ENCODE peak calls at places on chromosomes 16 and 17, in five cellular contexts. G, E, K, W and L are unnamed samples.

GRCh38 chr17:78324391-78325075 is 35.3 kb downstream of the SOCS3 start:
- DNase-seq in G (peak; percentile 87), W (no peak), K (peak; percentile 33), E (peak; percentile 88), L (peak; percentile 94)

GRCh38 chr16:20181386-20181785 is 107.7 kb upstream of the GPR139 start:
- DNase-seq in W (no peak), G (no peak), E (no peak), K (peak; percentile 45), L (peak; percentile 17)

GRCh38 chr17:57424777-57425188 is 168.5 kb downstream of the MSI2 start:
- DNase-seq in W (no peak), E (no peak), G (no peak), K (peak; percentile 56), L (peak; percentile 85)

GRCh38 chr17:38743556-38744171 is 4.5 kb downstream of the PCGF2 start:
- DNase-seq in G (no peak), K (no peak), E (no peak), W (no peak), L (no peak)

GRCh38 chr16:24834459-24835335 is 11.1 kb upstream of the SLC5A11 start:
- DNase-seq in W (no peak), E (peak; percentile 60), K (peak; percentile 44), G (no peak), L (peak; percentile 65)

GRCh38 chr17:16287563-16288027 is 65.7 kb downstream of the CENPV start:
- DNase-seq in G (no peak), W (no peak), K (peak; percentile 30), E (peak; percentile 56), L (peak; percentile 70)

GRCh38 chr17:64202683-64203430 is 60.2 kb downstream of the TEX2 start:
- DNase-seq in E (peak; percentile 59), K (peak; percentile 71), G (no peak), W (no peak), L (peak; percentile 84)

GRCh38 chr17:61770752-61771533 is 92.4 kb downstream of the BRIP1 start:
- DNase-seq in E (no peak), K (no peak), W (no peak), G (no peak), L (peak; percentile 79)

GRCh38 chr16:22843122-22843521 is 29.2 kb downstream of the HS3ST2 start:
- DNase-seq in K (no peak), G (no peak), W (no peak), E (no peak), L (no peak)

GRCh38 chr17:696412-696811 is 18.2 kb downstream of the VPS53 start:
- DNase-seq in K (no peak), W (no peak), E (no peak), G (no peak), L (peak; percentile 34)

GRCh38 chr16:2511128-2511785 is 2.5 kb upstream of the ATP6V0C start:
- DNase-seq in G (peak; percentile 80), W (no peak), K (peak; percentile 40), E (peak; percentile 86), L (no peak)

GRCh38 chr16:46573008-46573833 is 48.0 kb downstream of the SHCBP1 start:
- DNase-seq in W (no peak), K (peak; percentile 72), E (peak; percentile 67), G (no peak), L (peak; percentile 91)

GRCh38 chr16:81779540-81780320 is 639 bp downstream of the PLCG2 start:
- DNase-seq in E (no peak), W (no peak), G (no peak), K (peak; percentile 29), L (no peak)

GRCh38 chr17:39236383-39236927 is 10.7 kb upstream of the STAC2 start:
- DNase-seq in W (no peak), G (no peak), E (no peak), K (no peak), L (no peak)

GRCh38 chr16:80407265-80407987 is 133.4 kb upstream of the DYNLRB2 start:
- DNase-seq in W (no peak), G (no peak), K (peak; percentile 28), E (no peak), L (no peak)

GRCh38 chr16:6889106-6889505 is 443.5 kb upstream of the RBFOX1 start:
- DNase-seq in K (no peak), E (no peak), G (no peak), W (no peak), L (no peak)

GRCh38 chr16:83270640-83271039 is 537.1 kb upstream of the HSBP1 start:
- DNase-seq in G (no peak), W (no peak), K (no peak), E (no peak), L (no peak)

GRCh38 chr17:2453325-2453724 is 52.5 kb upstream of the MNT start:
- DNase-seq in W (no peak), K (no peak), E (no peak), G (no peak), L (no peak)

GRCh38 chr17:40986920-40987319 is 2.8 kb upstream of the KRT40 start:
- DNase-seq in E (no peak), K (peak; percentile 35), G (no peak), W (no peak), L (no peak)

GRCh38 chr17:42438600-42439567 is 15.8 kb upstream of the CAVIN1 start:
- DNase-seq in G (no peak), W (no peak), E (no peak), K (peak; percentile 37), L (no peak)

GRCh38 chr16:57299719-57300386 is 15.4 kb upstream of the PLLP start:
- DNase-seq in G (peak; percentile 92), E (peak; percentile 88), K (peak; percentile 98), W (peak; percentile 67), L (peak; percentile 96)

GRCh38 chr17:65936013-65936412 is 255.9 kb downstream of the CEP112 start:
- DNase-seq in W (no peak), K (peak; percentile 22), E (peak; percentile 15), G (no peak), L (no peak)

GRCh38 chr17:27355419-27355818 is 61.5 kb downstream of the WSB1 start:
- DNase-seq in W (no peak), G (no peak), E (no peak), K (no peak), L (no peak)

GRCh38 chr17:2892305-2892971 is 96.2 kb downstream of the RAP1GAP2 start:
- DNase-seq in E (peak; percentile 47), G (no peak), K (peak; percentile 96), W (no peak), L (peak; percentile 95)

GRCh38 chr17:9648521-9649110 is 3.3 kb downstream of the USP43 start:
- DNase-seq in W (no peak), E (no peak), G (no peak), K (no peak), L (peak; percentile 32)

GRCh38 chr16:81616321-81617020 is 162.6 kb upstream of the PLCG2 start:
- DNase-seq in W (peak; percentile 85), G (no peak), K (peak; percentile 47), E (peak; percentile 68), L (no peak)

GRCh38 chr17:81917565-81918332 is at the start of gene SIRT7:
- DNase-seq in W (peak; percentile 100), K (peak; percentile 82), E (peak; percentile 98), G (peak; percentile 48), L (peak; percentile 65)

GRCh38 chr17:69898606-69899005 is 176.4 kb upstream of the KCNJ16 start:
- DNase-seq in G (no peak), K (no peak), W (no peak), E (no peak), L (no peak)

GRCh38 chr17:8087075-8087941 is at the start of gene ALOX12B:
- DNase-seq in W (no peak), K (no peak), G (no peak), E (no peak), L (no peak)

GRCh38 chr16:11094838-11095565 is 150.6 kb downstream of the CLEC16A start:
- DNase-seq in K (no peak), W (no peak), E (no peak), G (no peak), L (no peak)

GRCh38 chr17:46818319-46818928 is at the start of gene WNT3:
- DNase-seq in K (peak; percentile 38), G (no peak), W (no peak), E (peak; percentile 51), L (no peak)

GRCh38 chr16:6204941-6205340 is 1107.3 kb upstream of the EEF2KMT start:
- DNase-seq in W (no peak), K (no peak), G (no peak), E (no peak), L (no peak)

GRCh38 chr16:30761427-30761927 is 385 bp downstream of the CFAP119 start:
- DNase-seq in K (peak; percentile 62), G (no peak), W (no peak), E (peak; percentile 57), L (peak; percentile 57)

GRCh38 chr17:7258731-7259554 is 3.3 kb downstream of the CLDN7 start:
- DNase-seq in K (no peak), G (no peak), W (no peak), E (no peak), L (no peak)

GRCh38 chr16:47143329-47143676 is 442 bp downstream of the NETO2 start:
- DNase-seq in W (peak; percentile 85), E (peak; percentile 70), K (peak; percentile 74), G (peak; percentile 26), L (peak; percentile 78)

GRCh38 chr16:69040144-69040909 is 65.1 kb upstream of the HAS3 start:
- DNase-seq in K (peak; percentile 87), W (no peak), E (no peak), G (no peak), L (peak; percentile 77)

GRCh38 chr17:44007346-44008204 is 3.2 kb downstream of the NAGS start:
- DNase-seq in K (no peak), G (no peak), E (no peak), W (no peak), L (peak; percentile 62)

GRCh38 chr17:82152556-82153294 is 54.7 kb upstream of the FASN start:
- DNase-seq in G (no peak), K (no peak), W (no peak), E (no peak), L (no peak)